ENCODE peak calls at places on chromosomes 13 and 19, in ten cellular contexts. U is GM10248; O is CD8-positive, alpha-beta T cell; P is pancreas; Q is lung; K is psoas muscle; H is ascending aorta; N is coronary artery; M is Calu3; X is HL-60. W is an unnamed sample.

GRCh38 chr13:26219726-26220125 is 2.4 kb downstream of the RNF6 start:
- DNase-seq in M (no peak), K (no peak), H (no peak), P (no peak), X (no peak), U (no peak), Q (no peak), N (no peak), O (no peak), W (no peak)

GRCh38 chr13:106587787-106588186 is 19.9 kb upstream of the ARGLU1 start:
- DNase-seq in X (no peak), P (no peak), Q (no peak), O (no peak), H (no peak), K (no peak), N (no peak), U (no peak), M (peak), W (no peak)

GRCh38 chr19:3338541-3339181 is 27.7 kb upstream of the NFIC start:
- DNase-seq in Q (peak), K (no peak), U (no peak), H (peak), X (peak), N (peak), P (peak), M (peak), O (peak), W (no peak)

GRCh38 chr13:45658586-45659235 is 43.2 kb upstream of the ERICH6B start:
- DNase-seq in M (no peak), P (no peak), X (no peak), U (no peak), K (no peak), O (no peak), N (no peak), Q (no peak), H (no peak), W (no peak)

GRCh38 chr19:55441692-55442321 is 1.3 kb downstream of the SHISA7 start:
- DNase-seq in Q (no peak), M (peak), O (no peak), U (no peak), P (no peak), K (no peak), X (no peak), N (no peak), H (no peak), W (no peak)

GRCh38 chr19:17289489-17289888 is 7.8 kb downstream of the ANKLE1 start:
- DNase-seq in K (peak), X (no peak), O (peak), U (peak), M (no peak), N (no peak), Q (peak), H (no peak), P (peak), W (peak)

GRCh38 chr19:44576843-44577565 is 36.4 kb upstream of the IGSF23 start:
- DNase-seq in U (no peak), N (no peak), H (no peak), K (no peak), Q (peak), X (no peak), P (no peak), M (peak), O (no peak), W (no peak)

GRCh38 chr13:67043901-67044300 is 186.2 kb downstream of the PCDH9 start:
- DNase-seq in P (no peak), K (no peak), N (no peak), M (no peak), Q (no peak), H (no peak), U (no peak), O (no peak), X (no peak), W (no peak)

GRCh38 chr13:61727714-61728275 is 312.1 kb upstream of the PCDH20 start:
- DNase-seq in O (no peak), Q (no peak), K (no peak), M (no peak), H (no peak), U (no peak), N (no peak), P (no peak), X (no peak), W (no peak)

GRCh38 chr19:49445997-49446396 is 4.7 kb upstream of the SLC17A7 start:
- DNase-seq in K (no peak), Q (no peak), U (no peak), X (no peak), M (no peak), P (no peak), O (no peak), N (no peak), H (no peak), W (no peak)

GRCh38 chr13:99743079-99743478 is 228.5 kb downstream of the ZIC5 start:
- DNase-seq in X (no peak), H (no peak), K (no peak), Q (no peak), O (no peak), N (no peak), M (no peak), U (no peak), P (no peak), W (no peak)

GRCh38 chr13:44368599-44369368 is 4.8 kb upstream of the SERP2 start:
- DNase-seq in P (no peak), M (no peak), H (no peak), X (no peak), U (no peak), K (no peak), O (no peak), N (no peak), Q (no peak), W (no peak)

GRCh38 chr19:33957804-33958203 is 161.1 kb downstream of the KCTD15 start:
- DNase-seq in O (no peak), K (no peak), M (no peak), X (no peak), H (no peak), N (no peak), Q (no peak), P (no peak), U (no peak), W (no peak)

GRCh38 chr13:55577082-55577846 is 1563.5 kb upstream of the PRR20A start:
- DNase-seq in Q (no peak), K (no peak), H (no peak), U (no peak), N (no peak), P (no peak), M (no peak), O (no peak), X (no peak), W (no peak)

GRCh38 chr13:107999751-108000150 is 215.6 kb downstream of the LIG4 start:
- DNase-seq in U (no peak), P (no peak), X (no peak), K (no peak), O (no peak), Q (no peak), M (no peak), N (no peak), H (no peak), W (no peak)

GRCh38 chr19:54162241-54162805 is 2.8 kb upstream of the LENG1 start:
- DNase-seq in U (peak), X (peak), Q (peak), O (peak), M (no peak), N (peak), P (peak), H (peak), K (peak), W (peak)

GRCh38 chr19:4776436-4777205 is 14.9 kb upstream of the FEM1A start:
- DNase-seq in X (no peak), N (no peak), U (no peak), O (no peak), H (no peak), M (no peak), P (no peak), Q (no peak), K (no peak), W (no peak)

GRCh38 chr19:17331254-17331558 is 3.4 kb downstream of the ANO8 start:
- DNase-seq in M (no peak), Q (no peak), X (no peak), N (no peak), O (no peak), P (no peak), H (no peak), K (no peak), U (no peak), W (no peak)

GRCh38 chr13:85520445-85520844 is 278.8 kb downstream of the SLITRK6 start:
- DNase-seq in M (no peak), Q (no peak), H (no peak), U (no peak), K (no peak), N (no peak), P (no peak), X (no peak), O (no peak), W (no peak)

GRCh38 chr19:48708471-48708870 is 11.1 kb downstream of the MAMSTR start:
- DNase-seq in X (no peak), H (no peak), N (no peak), Q (no peak), K (no peak), U (no peak), P (no peak), M (no peak), O (no peak), W (no peak)

GRCh38 chr19:19067276-19068072 is 3.7 kb downstream of the SLC25A42 start:
- DNase-seq in H (no peak), P (no peak), N (no peak), Q (no peak), X (no peak), O (no peak), M (no peak), U (no peak), K (peak), W (no peak)

GRCh38 chr13:94115054-94115453 is 364.4 kb downstream of the DCT start:
- DNase-seq in H (no peak), U (no peak), O (no peak), Q (no peak), X (no peak), P (no peak), K (no peak), N (no peak), M (no peak), W (no peak)

GRCh38 chr13:94110011-94110410 is 369.5 kb downstream of the DCT start:
- DNase-seq in Q (no peak), H (no peak), X (no peak), U (no peak), P (no peak), K (no peak), O (no peak), M (no peak), N (no peak), W (no peak)

GRCh38 chr13:94114166-94114565 is 365.3 kb downstream of the DCT start:
- DNase-seq in K (no peak), U (no peak), X (no peak), H (no peak), N (no peak), M (no peak), O (no peak), Q (no peak), P (no peak), W (no peak)

GRCh38 chr13:94112227-94112626 is 367.3 kb downstream of the DCT start:
- DNase-seq in N (no peak), O (no peak), P (no peak), U (no peak), H (peak), M (no peak), K (peak), Q (no peak), X (no peak), W (no peak)

DNA sequence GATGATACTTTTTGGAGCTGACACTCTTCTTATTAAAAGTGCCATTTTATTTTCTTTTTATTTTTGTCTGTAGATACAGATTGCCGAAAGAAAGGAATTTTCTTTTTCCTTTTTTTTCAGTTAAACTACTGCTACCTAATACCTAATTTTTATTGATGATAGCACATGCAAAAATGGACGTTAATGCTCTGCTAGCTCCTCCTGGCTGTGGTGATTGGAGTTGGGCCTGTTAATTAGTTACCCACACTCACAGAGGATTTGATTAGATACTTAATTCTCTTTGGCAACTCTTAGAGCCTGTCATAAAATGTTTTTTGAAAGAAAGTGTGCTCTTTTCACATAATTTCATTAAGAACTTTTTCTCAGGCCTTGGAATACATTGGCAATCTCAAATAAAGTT is 366.8 kb downstream of the DCT start:
- DNase-seq in P (no peak), Q (no peak), X (no peak), U (no peak), M (no peak), K (no peak), N (no peak), H (no peak), O (no peak), W (no peak)
- TF ChIP-seq CTCF in P (no peak), Q (no peak), X (no peak), U (no peak), M (no peak), K (no peak), N (no peak), H (no peak), O (no peak), W (no peak)

GRCh38 chr13:74062933-74063332 is 71.3 kb downstream of the KLF12 start:
- DNase-seq in Q (no peak), U (peak), X (no peak), H (peak), K (peak), N (peak), P (no peak), O (peak), M (no peak), W (no peak)

GRCh38 chr13:74066937-74067336 is 67.3 kb downstream of the KLF12 start:
- DNase-seq in P (no peak), M (no peak), K (no peak), U (no peak), X (no peak), H (no peak), N (no peak), Q (no peak), O (no peak), W (no peak)

GRCh38 chr13:74061939-74062595 is 72.1 kb downstream of the KLF12 start:
- DNase-seq in M (no peak), U (peak), H (no peak), K (no peak), Q (no peak), O (peak), P (no peak), X (no peak), N (no peak), W (no peak)

GRCh38 chr13:74064805-74065204 is 69.4 kb downstream of the KLF12 start:
- DNase-seq in K (no peak), U (no peak), P (no peak), M (no peak), O (no peak), X (no peak), H (no peak), N (no peak), Q (no peak), W (no peak)

GRCh38 chr13:74063533-74064100 is 70.6 kb downstream of the KLF12 start:
- DNase-seq in K (no peak), P (no peak), N (no peak), H (no peak), O (no peak), Q (no peak), X (no peak), M (no peak), U (no peak), W (no peak)
- TF ChIP-seq CTCF in K (no peak), P (no peak), N (no peak), H (no peak), O (no peak), Q (no peak), X (no peak), M (no peak), U (no peak), W (no peak)

GRCh38 chr13:112487127-112487517 is 100.8 kb downstream of the TUBGCP3 start:
- DNase-seq in N (no peak), X (no peak), U (no peak), P (no peak), K (no peak), H (no peak), O (no peak), Q (no peak), M (no peak), W (no peak)

GRCh38 chr13:112486386-112487126 is 101.4 kb downstream of the TUBGCP3 start:
- DNase-seq in H (no peak), Q (no peak), O (no peak), X (no peak), K (no peak), P (no peak), U (no peak), N (no peak), M (no peak), W (no peak)

GRCh38 chr13:112483299-112483698 is 104.7 kb downstream of the TUBGCP3 start:
- DNase-seq in X (no peak), H (no peak), M (no peak), N (no peak), K (no peak), P (no peak), U (no peak), Q (no peak), O (no peak), W (no peak)

GRCh38 chr13:112489199-112489598 is 98.8 kb downstream of the TUBGCP3 start:
- DNase-seq in K (no peak), P (no peak), H (no peak), N (no peak), Q (no peak), M (no peak), X (no peak), U (no peak), O (no peak), W (no peak)
- TF ChIP-seq CTCF in K (no peak), P (no peak), H (no peak), N (no peak), Q (no peak), M (no peak), X (no peak), U (no peak), O (no peak), W (no peak)

GRCh38 chr13:60629158-60629557 is 232.1 kb downstream of the TDRD3 start:
- DNase-seq in P (no peak), O (no peak), Q (no peak), M (no peak), H (no peak), U (no peak), X (no peak), N (no peak), K (no peak), W (no peak)

GRCh38 chr13:60623131-60623530 is 226.1 kb downstream of the TDRD3 start:
- DNase-seq in P (no peak), X (no peak), N (no peak), U (no peak), O (no peak), M (no peak), K (no peak), H (no peak), Q (no peak), W (no peak)

GRCh38 chr13:60627071-60627686 is 230.2 kb downstream of the TDRD3 start:
- DNase-seq in X (no peak), Q (no peak), O (no peak), P (no peak), H (no peak), M (peak), N (no peak), K (no peak), U (peak), W (no peak)
- TF ChIP-seq CTCF in X (peak), Q (no peak), O (no peak), P (peak), H (peak), M (no peak), N (no peak), K (no peak), U (peak), W (no peak)

GRCh38 chr13:27830010-27830409 is 37.7 kb downstream of the GSX1 start:
- DNase-seq in N (no peak), U (peak), X (peak), K (peak), O (peak), M (peak), P (peak), Q (peak), H (no peak), W (no peak)
- TF ChIP-seq CTCF in N (peak), U (peak), X (peak), K (peak), O (peak), M (peak), P (peak), Q (peak), H (peak), W (peak)

GRCh38 chr19:918481-919156 is 1.5 kb downstream of the KISS1R start:
- DNase-seq in H (no peak), M (peak), N (no peak), P (no peak), U (no peak), Q (no peak), K (no peak), X (no peak), O (peak), W (no peak)
- TF ChIP-seq CTCF in H (no peak), M (no peak), N (no peak), P (no peak), U (no peak), Q (no peak), K (no peak), X (no peak), O (no peak), W (no peak)

GRCh38 chr19:13366529-13367143 is 139.6 kb downstream of the CACNA1A start:
- DNase-seq in K (no peak), M (peak), Q (no peak), N (no peak), H (no peak), P (no peak), U (no peak), O (no peak), X (no peak), W (no peak)
- TF ChIP-seq CTCF in K (no peak), M (peak), Q (no peak), N (no peak), H (no peak), P (no peak), U (peak), O (no peak), X (no peak), W (no peak)

W was measured in CD14-positive monocyte.